ENCODE peak calls at places on chromosomes 6 and 20, in six cellular contexts. A is fibroblast of mammary gland, H is pancreas, K is AG09309, R is OCI-LY7, Z is left ventricle myocardium inferior. B is an unnamed sample.

GRCh38 chr6:111872521-111873177 is 603 bp downstream of the FYN start:
- DNase-seq in R (peak), H (peak), Z (peak), A (peak), K (no peak), B (peak)

GRCh38 chr6:89079611-89080213 is 839 bp upstream of the PNRC1 start:
- DNase-seq in K (peak), Z (peak), R (peak), H (peak), A (peak), B (peak)

GRCh38 chr6:157505912-157506491 is 125.0 kb downstream of the ZDHHC14 start:
- DNase-seq in R (no peak), A (peak), H (no peak), Z (no peak), K (no peak), B (no peak)

GRCh38 chr6:12296255-12296573 is 6.1 kb downstream of the EDN1 start:
- DNase-seq in R (no peak), K (peak), H (no peak), A (peak), Z (no peak), B (peak)

GRCh38 chr6:104884867-104885517 is 25.3 kb upstream of the HACE1 start:
- DNase-seq in A (no peak), K (no peak), H (no peak), R (no peak), Z (no peak), B (no peak)

GRCh38 chr6:160088069-160088773 is 33.4 kb upstream of the SLC22A1 start:
- DNase-seq in Z (peak), A (peak), K (peak), R (peak), H (no peak), B (peak)

GRCh38 chr6:39911513-39912125 is 22.6 kb downstream of the MOCS1 start:
- DNase-seq in R (no peak), Z (no peak), H (no peak), K (no peak), A (no peak), B (no peak)

GRCh38 chr6:146587448-146587847 is 11.3 kb upstream of the ADGB start:
- DNase-seq in H (no peak), K (no peak), R (no peak), A (no peak), Z (no peak), B (no peak)

GRCh38 chr6:126118058-126118759 is 131.9 kb downstream of the TRMT11 start:
- DNase-seq in K (no peak), A (peak), H (no peak), R (no peak), Z (no peak), B (no peak)

GRCh38 chr20:36305602-36306556 is at the start of gene DLGAP4:
- DNase-seq in A (no peak), Z (no peak), R (no peak), H (peak), K (no peak), B (no peak)

GRCh38 chr20:36307412-36308317 is 1.5 kb downstream of the DLGAP4 start:
- DNase-seq in K (no peak), R (no peak), A (no peak), H (no peak), Z (no peak), B (no peak)

GRCh38 chr20:36304786-36305495 is 1.2 kb upstream of the DLGAP4 start:
- DNase-seq in R (no peak), A (no peak), K (no peak), H (no peak), Z (no peak), B (no peak)

GRCh38 chr20:36308318-36308710 is 2.2 kb downstream of the DLGAP4 start:
- DNase-seq in R (no peak), A (no peak), Z (no peak), K (no peak), H (no peak), B (no peak)

GRCh38 chr20:36306557-36307411 is 645 bp downstream of the DLGAP4 start:
- DNase-seq in K (no peak), Z (no peak), R (no peak), H (no peak), A (no peak), B (no peak)
- H3K4me3 ChIP-seq in K (no peak), Z (peak), R (no peak), H (peak), A (no peak), B (no peak)

DNA sequence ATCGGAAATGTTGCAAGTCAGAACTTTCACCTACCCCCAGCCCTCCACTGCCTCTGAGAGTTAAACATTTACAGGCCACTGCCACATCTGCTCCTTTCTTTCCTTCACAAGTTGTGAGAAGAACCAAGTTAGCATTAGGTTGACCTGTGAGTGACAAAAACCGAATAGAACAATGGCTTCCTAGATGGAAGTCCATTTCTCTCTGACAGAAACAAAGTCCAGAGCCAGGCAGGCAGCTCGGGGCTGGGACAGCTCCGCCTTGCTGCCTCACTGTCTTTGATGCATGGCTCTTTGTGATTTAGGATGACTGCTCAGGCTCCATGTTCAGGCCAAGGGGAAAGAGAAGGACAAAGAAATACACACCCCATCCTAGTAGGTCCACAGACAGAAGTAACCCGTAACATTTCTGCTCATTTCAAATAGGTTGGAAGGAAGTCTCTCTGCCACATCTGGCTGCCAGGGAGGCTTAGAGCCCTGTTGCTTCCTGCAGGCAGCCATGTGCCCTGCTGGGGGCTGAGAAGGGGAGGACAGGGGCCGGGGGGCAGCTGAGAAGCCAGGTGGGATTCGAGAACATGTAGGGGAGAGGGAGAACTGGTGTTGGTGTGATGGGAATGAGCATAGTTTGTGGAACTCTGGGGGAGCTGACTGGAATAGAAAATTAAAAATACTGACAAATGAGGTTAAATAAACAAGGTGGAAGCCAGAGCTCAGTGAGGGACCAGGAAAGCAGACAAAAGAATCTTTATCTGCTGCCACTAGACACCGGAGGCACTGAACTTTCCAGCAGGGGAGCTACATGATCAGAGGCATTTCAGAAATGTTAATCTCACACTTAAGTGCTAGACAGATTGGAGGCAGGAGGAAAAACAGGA is 19.5 kb upstream of the IER3 start:
- DNase-seq in H (no peak), K (no peak), Z (no peak), R (no peak), A (no peak), B (no peak)
- TF ChIP-seq CTCF in H (no peak), K (no peak), Z (peak), R (no peak), A (no peak), B (peak)

DNA sequence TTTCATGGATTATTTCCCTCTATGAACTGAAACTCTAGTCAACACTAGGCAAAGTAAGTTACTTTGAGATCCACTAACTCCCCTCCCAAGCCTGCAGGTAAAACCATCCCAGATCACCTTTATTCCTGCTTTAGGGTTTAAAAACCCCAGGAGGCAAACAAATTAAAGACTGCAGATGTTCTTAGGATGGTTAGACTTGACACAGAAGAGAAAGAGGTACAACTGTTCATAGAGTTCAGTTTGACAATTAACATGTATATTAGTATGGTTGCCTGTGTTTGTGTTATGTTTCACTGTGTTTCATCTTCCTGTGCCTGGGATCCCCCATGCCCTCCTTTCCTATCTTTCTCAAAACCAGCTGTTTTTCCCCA is 53.5 kb downstream of the RREB1 start:
- DNase-seq in A (no peak), R (no peak), K (no peak), Z (no peak), H (no peak), B (no peak)
- H3K4me3 ChIP-seq in A (no peak), R (no peak), K (no peak), Z (no peak), H (no peak), B (no peak)

DNA sequence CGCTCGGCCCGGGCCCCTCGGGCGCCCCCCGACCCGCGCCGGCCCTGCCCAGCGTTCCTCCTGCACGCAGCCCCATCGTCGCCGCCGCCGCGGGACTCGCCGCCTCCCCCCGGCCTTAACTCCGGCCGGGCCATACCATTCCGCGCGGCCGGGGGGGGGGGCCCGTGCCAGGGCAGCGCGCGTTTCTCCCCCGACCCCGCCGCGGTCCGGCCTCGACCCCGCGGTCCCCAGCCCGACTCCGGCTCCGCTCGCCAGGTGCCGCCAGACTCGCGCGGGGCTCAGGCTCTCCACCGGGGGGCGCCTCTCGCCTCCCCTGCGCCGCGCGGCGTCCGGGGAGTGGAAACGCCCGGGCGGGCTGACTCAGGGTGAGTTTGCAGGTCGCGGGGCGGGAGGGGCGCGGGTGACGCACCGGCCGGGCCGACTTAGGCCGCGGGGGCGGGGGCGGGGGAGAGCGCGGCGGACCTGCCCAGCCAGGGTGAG is at the start of gene SRXN1:
- DNase-seq in K (peak), H (peak), Z (peak), R (peak), A (peak), B (peak)
- TF ChIP-seq CTCF in K (peak), H (peak), Z (peak), R (peak), A (no peak), B (peak)

GRCh38 chr6:491233-491632 is 99.7 kb downstream of the IRF4 start:
- DNase-seq in K (no peak), A (no peak), Z (no peak), H (no peak), R (no peak), B (no peak)
- H3K4me3 ChIP-seq in K (no peak), A (no peak), Z (no peak), H (no peak), R (no peak), B (no peak)